ENCODE peak calls at places on chromosome 19, in nine cellular contexts. One of them, this sample, is unnamed.

GRCh38 chr19:38713227-38713649 is 31.0 kb downstream of the CAPN12 start:
- DNase-seq in stomach: peak
- DNase-seq in tibial nerve: peak
- DNase-seq in fibroblast of lung: peak
- DNase-seq in tibial artery: peak
- DNase-seq in choroid plexus epithelial cell: peak
- DNase-seq in mucosa of descending colon: no peak
- DNase-seq in cardiac fibroblast: peak
- DNase-seq in AG04450: no peak
- DNase-seq in this sample: peak

GRCh38 chr19:2540646-2541454 is 64.9 kb downstream of the GADD45B start:
- DNase-seq in stomach: peak
- DNase-seq in tibial nerve: peak
- DNase-seq in fibroblast of lung: peak
- DNase-seq in tibial artery: peak
- DNase-seq in choroid plexus epithelial cell: peak
- DNase-seq in mucosa of descending colon: peak
- DNase-seq in cardiac fibroblast: peak
- DNase-seq in AG04450: peak
- DNase-seq in this sample: peak

GRCh38 chr19:16249826-16250434 is 52.2 kb downstream of the AP1M1 start:
- DNase-seq in stomach: no peak
- DNase-seq in tibial nerve: no peak
- DNase-seq in fibroblast of lung: peak
- DNase-seq in tibial artery: no peak
- DNase-seq in choroid plexus epithelial cell: peak
- DNase-seq in mucosa of descending colon: no peak
- DNase-seq in cardiac fibroblast: peak
- DNase-seq in AG04450: peak
- DNase-seq in this sample: no peak

GRCh38 chr19:16274466-16274865 is 50.2 kb upstream of the KLF2 start:
- DNase-seq in stomach: no peak
- DNase-seq in tibial nerve: no peak
- DNase-seq in fibroblast of lung: no peak
- DNase-seq in tibial artery: no peak
- DNase-seq in choroid plexus epithelial cell: no peak
- DNase-seq in mucosa of descending colon: no peak
- DNase-seq in cardiac fibroblast: peak
- DNase-seq in AG04450: no peak
- DNase-seq in this sample: no peak

GRCh38 chr19:58021541-58022282 is 12.1 kb upstream of the ZSCAN1 start:
- DNase-seq in stomach: no peak
- DNase-seq in tibial nerve: no peak
- DNase-seq in fibroblast of lung: peak
- DNase-seq in tibial artery: no peak
- DNase-seq in choroid plexus epithelial cell: peak
- DNase-seq in mucosa of descending colon: peak
- DNase-seq in cardiac fibroblast: peak
- DNase-seq in AG04450: no peak
- DNase-seq in this sample: peak

GRCh38 chr19:53002479-53002878 is 11.2 kb upstream of the ERVV-1 start:
- DNase-seq in stomach: no peak
- DNase-seq in tibial nerve: no peak
- DNase-seq in fibroblast of lung: no peak
- DNase-seq in tibial artery: no peak
- DNase-seq in choroid plexus epithelial cell: no peak
- DNase-seq in mucosa of descending colon: no peak
- DNase-seq in cardiac fibroblast: no peak
- DNase-seq in AG04450: no peak
- DNase-seq in this sample: no peak

GRCh38 chr19:17183858-17184271 is 31.3 kb upstream of the USE1 start:
- DNase-seq in stomach: no peak
- DNase-seq in tibial nerve: no peak
- DNase-seq in fibroblast of lung: no peak
- DNase-seq in tibial artery: no peak
- DNase-seq in choroid plexus epithelial cell: no peak
- DNase-seq in mucosa of descending colon: no peak
- DNase-seq in cardiac fibroblast: no peak
- DNase-seq in AG04450: no peak
- DNase-seq in this sample: no peak

GRCh38 chr19:41327076-41327475 is 17.1 kb downstream of the CCDC97 start:
- DNase-seq in stomach: no peak
- DNase-seq in tibial nerve: no peak
- DNase-seq in fibroblast of lung: no peak
- DNase-seq in tibial artery: no peak
- DNase-seq in choroid plexus epithelial cell: peak
- DNase-seq in mucosa of descending colon: no peak
- DNase-seq in cardiac fibroblast: no peak
- DNase-seq in AG04450: no peak
- DNase-seq in this sample: no peak

GRCh38 chr19:32178841-32179410 is 166.5 kb upstream of the ZNF507 start:
- DNase-seq in stomach: no peak
- DNase-seq in tibial nerve: no peak
- DNase-seq in fibroblast of lung: no peak
- DNase-seq in tibial artery: no peak
- DNase-seq in choroid plexus epithelial cell: no peak
- DNase-seq in mucosa of descending colon: no peak
- DNase-seq in cardiac fibroblast: no peak
- DNase-seq in AG04450: no peak
- DNase-seq in this sample: no peak

DNA sequence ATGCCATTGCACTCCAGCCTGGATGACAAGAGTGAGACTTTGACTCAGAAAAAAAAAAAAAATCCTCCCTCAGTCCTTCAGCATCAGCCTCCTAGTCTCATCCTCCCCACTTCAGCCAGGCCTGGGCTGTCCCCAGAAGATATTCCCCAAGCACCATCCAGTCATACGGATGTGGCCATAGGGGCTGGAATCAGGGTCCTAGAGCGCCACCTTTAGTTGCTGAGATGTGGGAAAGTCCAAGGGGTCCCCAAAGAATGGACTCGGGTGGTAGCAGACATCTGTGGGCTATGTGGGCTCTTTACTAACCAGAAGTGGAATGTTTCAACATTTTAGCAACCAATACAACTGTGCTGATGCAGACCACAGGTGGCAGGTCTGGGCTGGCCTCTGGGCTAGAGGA is 3.1 kb upstream of the TYROBP start:
- DNase-seq in stomach: no peak
- DNase-seq in tibial nerve: no peak
- DNase-seq in fibroblast of lung: no peak
- DNase-seq in tibial artery: no peak
- DNase-seq in choroid plexus epithelial cell: no peak
- DNase-seq in mucosa of descending colon: no peak
- DNase-seq in cardiac fibroblast: no peak
- DNase-seq in AG04450: no peak
- DNase-seq in this sample: no peak
- TF ChIP-seq CTCF in stomach: no peak
- TF ChIP-seq CTCF in tibial nerve: no peak
- TF ChIP-seq CTCF in fibroblast of lung: no peak
- TF ChIP-seq CTCF in tibial artery: no peak
- TF ChIP-seq CTCF in choroid plexus epithelial cell: peak
- TF ChIP-seq CTCF in mucosa of descending colon: no peak
- TF ChIP-seq CTCF in cardiac fibroblast: no peak
- TF ChIP-seq CTCF in AG04450: no peak
- TF ChIP-seq CTCF in this sample: no peak

GRCh38 chr19:44675516-44675915 is 4.2 kb downstream of the CEACAM19 start:
- DNase-seq in stomach: no peak
- DNase-seq in tibial nerve: no peak
- DNase-seq in fibroblast of lung: no peak
- DNase-seq in tibial artery: no peak
- DNase-seq in choroid plexus epithelial cell: no peak
- DNase-seq in mucosa of descending colon: no peak
- DNase-seq in cardiac fibroblast: no peak
- DNase-seq in AG04450: no peak
- DNase-seq in this sample: no peak
- TF ChIP-seq CTCF in stomach: no peak
- TF ChIP-seq CTCF in tibial nerve: no peak
- TF ChIP-seq CTCF in fibroblast of lung: no peak
- TF ChIP-seq CTCF in tibial artery: no peak
- TF ChIP-seq CTCF in choroid plexus epithelial cell: no peak
- TF ChIP-seq CTCF in mucosa of descending colon: no peak
- TF ChIP-seq CTCF in cardiac fibroblast: no peak
- TF ChIP-seq CTCF in AG04450: no peak
- TF ChIP-seq CTCF in this sample: no peak

GRCh38 chr19:8504171-8504570 is 1.7 kb upstream of the PRAM1 start:
- DNase-seq in stomach: no peak
- DNase-seq in tibial nerve: no peak
- DNase-seq in fibroblast of lung: no peak
- DNase-seq in tibial artery: no peak
- DNase-seq in choroid plexus epithelial cell: no peak
- DNase-seq in mucosa of descending colon: no peak
- DNase-seq in cardiac fibroblast: no peak
- DNase-seq in AG04450: no peak
- DNase-seq in this sample: no peak

GRCh38 chr19:8503506-8503905 is 1.1 kb upstream of the PRAM1 start:
- DNase-seq in stomach: no peak
- DNase-seq in tibial nerve: no peak
- DNase-seq in fibroblast of lung: no peak
- DNase-seq in tibial artery: no peak
- DNase-seq in choroid plexus epithelial cell: no peak
- DNase-seq in mucosa of descending colon: no peak
- DNase-seq in cardiac fibroblast: no peak
- DNase-seq in AG04450: no peak
- DNase-seq in this sample: no peak

GRCh38 chr19:8505680-8506401 is 3.4 kb upstream of the PRAM1 start:
- DNase-seq in stomach: peak
- DNase-seq in tibial nerve: peak
- DNase-seq in fibroblast of lung: peak
- DNase-seq in tibial artery: peak
- DNase-seq in choroid plexus epithelial cell: peak
- DNase-seq in mucosa of descending colon: peak
- DNase-seq in cardiac fibroblast: peak
- DNase-seq in AG04450: peak
- DNase-seq in this sample: peak

GRCh38 chr19:8510589-8511115 is 3.3 kb downstream of the ZNF414 start:
- DNase-seq in stomach: no peak
- DNase-seq in tibial nerve: no peak
- DNase-seq in fibroblast of lung: no peak
- DNase-seq in tibial artery: no peak
- DNase-seq in choroid plexus epithelial cell: no peak
- DNase-seq in mucosa of descending colon: no peak
- DNase-seq in cardiac fibroblast: no peak
- DNase-seq in AG04450: no peak
- DNase-seq in this sample: no peak

DNA sequence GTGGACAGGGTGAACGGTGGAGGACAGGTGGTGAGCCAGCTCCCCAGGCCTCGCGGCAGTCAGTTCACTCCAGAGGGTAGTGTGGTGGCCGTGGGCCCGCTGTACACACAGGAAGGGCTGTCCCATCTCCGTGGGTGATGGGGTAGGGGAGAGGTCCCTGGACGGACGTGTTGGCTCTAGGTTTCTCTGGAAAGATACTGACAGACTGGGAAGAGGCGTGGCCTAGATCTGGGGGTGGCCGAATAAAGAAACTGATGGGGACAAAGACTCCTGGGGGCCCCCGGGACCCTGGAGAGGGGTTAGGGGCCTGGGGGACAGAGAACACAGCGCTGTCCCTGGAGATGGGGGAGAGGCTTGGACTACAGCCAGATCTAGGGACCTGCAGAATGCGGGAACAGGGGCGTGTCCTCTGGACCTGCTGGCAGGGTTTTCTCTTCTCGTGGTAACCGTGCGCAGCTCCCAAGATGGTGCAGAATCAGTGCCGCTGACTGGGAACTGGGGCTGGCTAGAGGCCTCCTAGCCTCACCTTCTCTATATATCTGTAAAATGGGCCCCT is 4.0 kb upstream of the PRAM1 start:
- DNase-seq in stomach: no peak
- DNase-seq in tibial nerve: no peak
- DNase-seq in fibroblast of lung: no peak
- DNase-seq in tibial artery: no peak
- DNase-seq in choroid plexus epithelial cell: no peak
- DNase-seq in mucosa of descending colon: no peak
- DNase-seq in cardiac fibroblast: no peak
- DNase-seq in AG04450: no peak
- DNase-seq in this sample: no peak
- TF ChIP-seq CTCF in stomach: no peak
- TF ChIP-seq CTCF in tibial nerve: no peak
- TF ChIP-seq CTCF in fibroblast of lung: no peak
- TF ChIP-seq CTCF in tibial artery: no peak
- TF ChIP-seq CTCF in choroid plexus epithelial cell: no peak
- TF ChIP-seq CTCF in mucosa of descending colon: no peak
- TF ChIP-seq CTCF in cardiac fibroblast: no peak
- TF ChIP-seq CTCF in AG04450: no peak
- TF ChIP-seq CTCF in this sample: no peak

DNA sequence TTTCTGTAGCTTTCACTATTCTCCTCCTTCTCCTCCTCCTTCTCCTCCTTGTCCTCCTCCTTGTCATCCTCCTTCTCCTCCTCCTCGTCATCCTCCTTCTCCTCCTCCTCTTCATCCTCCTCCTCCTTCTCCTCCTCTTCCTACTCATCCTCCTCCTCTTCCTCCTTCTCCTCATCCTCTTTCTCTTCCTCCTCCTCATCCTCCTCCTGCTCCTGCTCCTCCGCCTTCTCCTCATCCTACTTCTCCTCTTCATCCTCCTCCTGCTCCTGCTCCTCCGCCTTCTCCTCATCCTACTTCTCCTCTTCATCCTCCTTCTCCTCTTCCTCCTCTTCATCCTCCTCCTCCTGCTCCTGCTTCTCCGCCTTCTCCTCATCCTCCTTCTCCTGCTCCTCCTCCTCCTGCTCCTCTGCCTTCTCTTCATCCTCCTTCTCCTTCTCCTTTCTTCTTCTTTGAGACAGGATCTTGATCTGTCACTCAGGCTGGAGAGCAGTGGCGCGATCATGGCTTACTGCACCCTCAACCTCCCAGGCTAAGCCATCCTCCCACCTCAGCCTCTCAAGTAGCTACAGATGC is 36.3 kb downstream of the TRPM4 start:
- DNase-seq in stomach: no peak
- DNase-seq in tibial nerve: no peak
- DNase-seq in fibroblast of lung: no peak
- DNase-seq in tibial artery: no peak
- DNase-seq in choroid plexus epithelial cell: no peak
- DNase-seq in mucosa of descending colon: no peak
- DNase-seq in cardiac fibroblast: no peak
- DNase-seq in AG04450: no peak
- DNase-seq in this sample: no peak
- TF ChIP-seq CTCF in stomach: no peak
- TF ChIP-seq CTCF in tibial nerve: no peak
- TF ChIP-seq CTCF in fibroblast of lung: no peak
- TF ChIP-seq CTCF in tibial artery: no peak
- TF ChIP-seq CTCF in choroid plexus epithelial cell: no peak
- TF ChIP-seq CTCF in mucosa of descending colon: no peak
- TF ChIP-seq CTCF in cardiac fibroblast: no peak
- TF ChIP-seq CTCF in AG04450: no peak
- TF ChIP-seq CTCF in this sample: no peak

This sample was measured in colonic mucosa.